ENCODE peak calls at places on chromosome 5, in four cellular contexts. H is mesenchymal stem cell, E is ovary, Z is breast epithelium. X is an unnamed sample. For H3K4me1, the result is how much of the 10 kb centered on the place peaks cover.

GRCh38 chr5:124519396-124519795 is 227.0 kb downstream of the ZNF608 start:
- DNase-seq in E (no peak), Z (no peak), H (peak), X (peak)

GRCh38 chr5:145521066-145521465 is 314.1 kb downstream of the PRELID2 start:
- DNase-seq in H (no peak), Z (no peak), E (no peak), X (no peak)

GRCh38 chr5:132782101-132782500 is 5.1 kb upstream of the SEPTIN8 start:
- DNase-seq in H (peak), Z (no peak), E (no peak), X (peak)

GRCh38 chr5:94545870-94546625 is 72.4 kb downstream of the KIAA0825 start:
- DNase-seq in E (no peak), Z (no peak), H (no peak), X (no peak)

GRCh38 chr5:173963107-173963506 is 25.9 kb upstream of the C5orf47 start:
- DNase-seq in H (peak), E (no peak), Z (no peak), X (peak)

GRCh38 chr5:95284512-95285405 is at the start of gene MCTP1:
- DNase-seq in Z (no peak), H (peak), E (no peak), X (no peak)

GRCh38 chr5:168390491-168390890 is 95.8 kb upstream of the RARS1 start:
- DNase-seq in Z (no peak), E (no peak), H (no peak), X (no peak)

GRCh38 chr5:5326126-5326758 is 96.2 kb upstream of the ICE1 start:
- DNase-seq in Z (no peak), H (no peak), E (peak), X (no peak)

GRCh38 chr5:170631471-170632195 is 127.8 kb downstream of the KCNIP1 start:
- DNase-seq in E (no peak), Z (no peak), H (peak), X (no peak)

GRCh38 chr5:112367400-112367799 is 51.7 kb downstream of the EPB41L4A start:
- DNase-seq in Z (no peak), H (no peak), E (no peak), X (no peak)

GRCh38 chr5:95959051-95959963 is 2.3 kb downstream of the ELL2 start:
- DNase-seq in H (peak), Z (no peak), E (no peak), X (peak)

GRCh38 chr5:127290019-127290945 is at the start of gene MEGF10:
- DNase-seq in H (peak), Z (no peak), E (peak), X (peak)

GRCh38 chr5:3307982-3308621 is 287.5 kb upstream of the IRX1 start:
- DNase-seq in Z (no peak), H (no peak), E (no peak), X (no peak)

GRCh38 chr5:60852940-60853339 is 8.9 kb upstream of the ELOVL7 start:
- DNase-seq in Z (no peak), H (no peak), E (no peak), X (no peak)

GRCh38 chr5:133387091-133387490 is 225.2 kb downstream of the FSTL4 start:
- DNase-seq in Z (peak), H (no peak), E (no peak), X (no peak)

GRCh38 chr5:108765647-108766046 is 17.9 kb downstream of the FER start:
- DNase-seq in H (no peak), Z (no peak), E (no peak), X (no peak)

GRCh38 chr5:149771216-149771973 is 41.3 kb downstream of the PPARGC1B start:
- DNase-seq in E (no peak), Z (no peak), H (no peak), X (no peak)

GRCh38 chr5:135441919-135442318 is 5.2 kb downstream of the DCANP1 start:
- DNase-seq in E (no peak), H (no peak), Z (no peak), X (no peak)

GRCh38 chr5:93141969-93142368 is 439.1 kb downstream of the NR2F1-AS1 start:
- DNase-seq in H (peak), Z (no peak), E (no peak), X (no peak)

GRCh38 chr5:148912714-148913398 is 86.4 kb downstream of the ADRB2 start:
- DNase-seq in H (peak), Z (no peak), E (no peak), X (peak)

GRCh38 chr5:172113036-172113435 is 75.0 kb downstream of the STK10 start:
- DNase-seq in Z (no peak), H (no peak), E (no peak), X (no peak)

GRCh38 chr5:172160506-172160905 is 27.5 kb downstream of the STK10 start:
- DNase-seq in H (no peak), E (no peak), Z (no peak), X (no peak)

GRCh38 chr5:115227281-115227680 is 35.4 kb downstream of the PGGT1B start:
- DNase-seq in Z (no peak), E (no peak), H (no peak), X (no peak)

GRCh38 chr5:94705427-94705826 is 87.0 kb downstream of the SLF1 start:
- DNase-seq in Z (no peak), H (no peak), E (no peak), X (peak)

GRCh38 chr5:88251048-88251711 is 17.5 kb downstream of the TMEM161B start:
- DNase-seq in E (no peak), H (peak), Z (no peak), X (peak)

GRCh38 chr5:160926428-160926827 is 74.4 kb upstream of the ATP10B start:
- DNase-seq in Z (no peak), H (no peak), E (no peak), X (no peak)

GRCh38 chr5:140967226-140967893 is 1.1 kb downstream of the PCDHAC2 start:
- DNase-seq in H (no peak), Z (no peak), E (no peak), X (no peak)

GRCh38 chr5:149834246-149834855 is 104.2 kb downstream of the PPARGC1B start:
- DNase-seq in Z (no peak), E (no peak), H (peak), X (peak)

GRCh38 chr5:17094830-17095229 is 122.6 kb upstream of the BASP1 start:
- DNase-seq in H (no peak), Z (no peak), E (no peak), X (peak)

GRCh38 chr5:41788800-41789395 is 81.3 kb downstream of the OXCT1 start:
- DNase-seq in Z (no peak), H (peak), E (no peak), X (peak)

GRCh38 chr5:153816870-153817269 is 221.8 kb downstream of the FAM114A2 start:
- DNase-seq in H (peak), E (no peak), Z (no peak), X (no peak)

GRCh38 chr5:132873930-132874271 is 433 bp downstream of the LEAP2 start:
- DNase-seq in E (no peak), H (no peak), Z (no peak), X (no peak)

GRCh38 chr5:116573617-116574431 is 799 bp downstream of the SEMA6A start:
- DNase-seq in H (peak), Z (no peak), E (peak), X (peak)

GRCh38 chr5:112417931-112418358 is 1.1 kb downstream of the EPB41L4A start:
- DNase-seq in Z (peak), E (peak), H (peak), X (peak)

GRCh38 chr5:115586525-115587146 is 15.6 kb downstream of the TICAM2 start:
- DNase-seq in Z (no peak), H (peak), E (no peak), X (peak)

GRCh38 chr5:16690243-16690839 is 73.5 kb upstream of the RETREG1 start:
- DNase-seq in E (no peak), H (peak), Z (no peak), X (peak)

GRCh38 chr5:68049053-68049713 is 166.4 kb upstream of the PIK3R1 start:
- DNase-seq in H (no peak), E (no peak), Z (no peak), X (peak)

GRCh38 chr5:115541586-115541985 is 3.0 kb downstream of the FEM1C start:
- DNase-seq in Z (no peak), H (peak), E (no peak), X (peak)

GRCh38 chr5:154758501-154758900 is 3.3 kb downstream of the LARP1 start:
- DNase-seq in E (no peak), H (peak), Z (no peak), X (no peak)

GRCh38 chr5:181187500-181188213 is 17.3 kb downstream of the TRIM7 start:
- DNase-seq in E (peak), H (peak), Z (peak), X (peak)

GRCh38 chr5:142821733-142822487 is 51.7 kb downstream of the ARHGAP26 start:
- DNase-seq in E (no peak), H (peak), Z (no peak), X (peak)
- H3K4me1 ChIP-seq in E (under half), H (under half), Z (under half), X (under half)

GRCh38 chr5:36205329-36205728 is 36.4 kb downstream of the NADK2 start:
- DNase-seq in E (no peak), H (no peak), Z (no peak), X (no peak)

GRCh38 chr5:36208786-36209185 is 32.9 kb downstream of the NADK2 start:
- DNase-seq in H (no peak), Z (no peak), E (no peak), X (no peak)

GRCh38 chr5:36206913-36207312 is 34.8 kb downstream of the NADK2 start:
- DNase-seq in E (no peak), H (no peak), Z (no peak), X (peak)

GRCh38 chr5:36214434-36214833 is 27.3 kb downstream of the NADK2 start:
- DNase-seq in Z (no peak), E (no peak), H (no peak), X (no peak)

DNA sequence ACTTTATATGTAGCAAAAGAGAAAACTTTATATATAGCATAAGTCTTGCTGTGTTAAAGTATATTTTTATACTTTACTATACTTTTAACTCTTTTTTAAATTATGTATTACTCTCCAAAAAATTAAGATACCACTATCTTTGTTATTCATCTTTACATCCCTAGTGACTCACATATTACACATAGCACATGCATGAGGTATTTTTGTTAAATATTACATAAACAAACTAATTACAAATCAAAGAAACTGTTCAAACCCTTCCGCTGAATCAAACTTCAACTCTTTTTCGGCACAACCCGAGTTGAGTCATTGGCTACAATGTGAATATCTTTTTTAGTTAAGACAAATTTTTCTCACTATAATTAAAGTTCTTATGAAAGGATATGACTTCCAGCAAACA is 32.1 kb downstream of the NADK2 start:
- DNase-seq in E (no peak), Z (no peak), H (no peak), X (peak)
- H3K4me1 ChIP-seq in E (under half), Z (under half), H (under half), X (under half)

GRCh38 chr5:151008906-151009305 is 11.5 kb upstream of the GPX3 start:
- DNase-seq in Z (no peak), H (no peak), E (no peak), X (no peak)
- H3K4me1 ChIP-seq in Z (under half), H (under half), E (under half), X (under half)

GRCh38 chr5:177369913-177370487 is 12.3 kb downstream of the RGS14 start:
- DNase-seq in H (no peak), Z (no peak), E (no peak), X (no peak)
- H3K4me1 ChIP-seq in H (under half), Z (under half), E (under half), X (under half)

DNA sequence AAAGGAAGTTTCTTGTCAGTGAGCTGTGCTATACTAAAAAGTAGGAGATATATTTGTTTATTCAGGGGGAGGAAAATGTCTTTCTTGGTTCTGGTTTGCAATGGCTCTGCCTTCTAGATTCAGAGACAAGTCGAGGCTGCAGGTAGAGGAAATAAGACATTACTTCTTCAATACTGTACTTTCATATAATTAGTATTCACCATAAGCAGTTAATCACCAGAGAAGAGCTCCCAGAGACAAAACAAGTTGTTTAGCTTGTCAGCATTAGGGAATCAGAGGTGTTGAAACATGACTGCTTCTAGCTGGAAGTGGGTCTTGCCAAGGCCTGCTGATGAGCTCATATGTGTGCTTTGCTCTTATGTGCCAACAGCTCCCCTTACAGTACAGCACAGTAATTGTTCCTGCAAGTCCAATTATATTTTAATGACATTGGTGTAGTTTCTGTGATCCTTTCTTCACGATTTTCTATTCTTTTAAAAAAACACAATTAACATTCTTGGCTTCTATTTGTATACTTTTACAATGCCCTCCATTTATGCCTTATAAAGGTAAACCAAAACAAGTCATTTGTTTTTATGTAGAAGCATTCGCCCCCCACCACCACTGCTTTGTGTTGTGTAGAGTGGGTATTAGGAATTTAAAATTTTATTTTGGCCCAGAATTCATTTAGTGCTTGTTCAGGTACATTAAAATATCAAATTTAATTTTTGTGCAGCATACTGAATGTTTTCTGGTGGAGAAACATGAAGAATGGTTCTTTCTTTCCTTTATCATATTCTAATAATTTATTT is 112.2 kb downstream of the RPS23 start:
- DNase-seq in E (peak), Z (no peak), H (peak), X (peak)
- H3K4me1 ChIP-seq in E (under half), Z (under half), H (under half), X (under half)

GRCh38 chr5:56814963-56815656 is at the start of gene MAP3K1:
- DNase-seq in E (peak), H (peak), Z (peak), X (peak)

GRCh38 chr5:56815657-56816545 is 552 bp downstream of the MAP3K1 start:
- DNase-seq in Z (no peak), E (peak), H (peak), X (peak)

GRCh38 chr5:56817306-56817986 is 2.1 kb downstream of the MAP3K1 start:
- DNase-seq in Z (no peak), E (no peak), H (no peak), X (no peak)

GRCh38 chr5:56818409-56819026 is 3.2 kb downstream of the MAP3K1 start:
- DNase-seq in H (peak), Z (no peak), E (no peak), X (peak)

GRCh38 chr5:56816546-56817081 is 1.3 kb downstream of the MAP3K1 start:
- DNase-seq in H (peak), E (peak), Z (no peak), X (peak)
- H3K4me1 ChIP-seq in H (under half), E (under half), Z (under half), X (under half)

GRCh38 chr5:90545511-90545910 is 13.1 kb upstream of the ADGRV1 start:
- DNase-seq in Z (no peak), H (no peak), E (no peak), X (no peak)
- H3K4me1 ChIP-seq in Z (under half), H (under half), E (under half), X (under half)

GRCh38 chr5:142097681-142098080 is 10.9 kb upstream of the NDFIP1 start:
- DNase-seq in H (no peak), Z (no peak), E (no peak), X (no peak)
- H3K4me1 ChIP-seq in H (under half), Z (under half), E (under half), X (under half)

GRCh38 chr5:177438468-177438867 is 8.1 kb upstream of the PRR7 start:
- DNase-seq in H (no peak), E (no peak), Z (no peak), X (no peak)
- H3K4me1 ChIP-seq in H (under half), E (under half), Z (under half), X (under half)